ENCODE peak calls at places on chromosome 16, in five cellular contexts. A, R, T, D and Y are unnamed samples. For H4K20me1 and H3K36me3, the result is how much of the 10 kb centered on the place peaks cover.

GRCh38 chr16:9091867-9092281 is 430 bp downstream of the HAPSTR1 start:
- DNase-seq in A (no peak), R (no peak), T (peak), D (no peak), Y (peak)

GRCh38 chr16:54965464-54965863 is 34.8 kb downstream of the IRX5 start:
- DNase-seq in A (no peak), R (no peak), T (no peak), D (no peak), Y (no peak)

GRCh38 chr16:89697616-89698331 is 3.7 kb downstream of the SPATA2L start:
- DNase-seq in A (no peak), R (no peak), T (no peak), D (no peak), Y (no peak)

GRCh38 chr16:56478228-56479049 is 27.1 kb downstream of the OGFOD1 start:
- DNase-seq in A (no peak), R (peak), T (no peak), D (no peak), Y (no peak)

GRCh38 chr16:73382921-73383594 is 335.1 kb upstream of the ZFHX3 start:
- DNase-seq in A (no peak), R (no peak), T (no peak), D (no peak), Y (no peak)

GRCh38 chr16:70735141-70735979 is 49.5 kb upstream of the MTSS2 start:
- DNase-seq in A (no peak), R (peak), T (peak), D (no peak), Y (no peak)

GRCh38 chr16:30924086-30924714 is 828 bp downstream of the FBXL19 start:
- DNase-seq in A (no peak), R (no peak), T (peak), D (no peak), Y (no peak)

GRCh38 chr16:82753821-82754220 is 127.1 kb downstream of the CDH13 start:
- DNase-seq in A (peak), R (no peak), T (peak), D (no peak), Y (no peak)

GRCh38 chr16:79560923-79561322 is 39.6 kb downstream of the MAF start:
- DNase-seq in A (no peak), R (no peak), T (no peak), D (no peak), Y (no peak)

GRCh38 chr16:75236736-75237397 is 14.6 kb downstream of the BCAR1 start:
- DNase-seq in A (no peak), R (no peak), T (no peak), D (no peak), Y (no peak)

GRCh38 chr16:88063201-88063773 is 112.1 kb downstream of the BANP start:
- DNase-seq in A (no peak), R (peak), T (peak), D (peak), Y (no peak)

GRCh38 chr16:73794936-73795335 is 501.7 kb upstream of the PSMD7 start:
- DNase-seq in A (no peak), R (peak), T (no peak), D (no peak), Y (no peak)

GRCh38 chr16:81609323-81609892 is 164.8 kb downstream of the CMIP start:
- DNase-seq in A (no peak), R (no peak), T (peak), D (no peak), Y (no peak)
- H4K20me1 ChIP-seq in A (under half), R (under half), T (under half), D (under half), Y (under half)

GRCh38 chr16:57565461-57565860 is 23.0 kb downstream of the ADGRG5 start:
- DNase-seq in A (no peak), R (no peak), T (no peak), D (no peak), Y (no peak)
- TF ChIP-seq EZH2 in A (no peak), R (no peak), T (no peak), D (no peak), Y (no peak)

DNA sequence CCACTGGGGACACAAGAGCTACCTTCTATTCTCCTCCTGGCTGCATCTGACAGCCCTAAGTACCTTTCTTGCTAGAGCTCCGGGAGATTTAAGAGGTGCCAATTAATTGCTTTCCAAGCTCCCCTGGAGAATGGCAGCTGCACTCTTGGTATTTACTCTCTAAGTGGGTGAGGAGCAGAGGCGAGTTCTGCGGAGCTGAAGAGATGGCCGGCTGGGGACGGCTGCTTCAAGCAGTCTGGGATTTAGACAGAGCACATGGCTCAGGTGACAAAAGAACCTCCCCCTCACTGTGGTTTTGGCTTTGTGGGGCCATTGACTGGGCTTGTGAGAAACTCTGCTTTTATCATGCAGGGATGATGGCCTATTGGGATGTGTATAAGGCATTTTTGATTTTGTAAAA is 239.3 kb upstream of the EEF2KMT start:
- DNase-seq in A (no peak), R (no peak), T (no peak), D (no peak), Y (no peak)
- H3K36me3 ChIP-seq in A (under half), R (under half), T (under half), D (under half), Y (under half)

DNA sequence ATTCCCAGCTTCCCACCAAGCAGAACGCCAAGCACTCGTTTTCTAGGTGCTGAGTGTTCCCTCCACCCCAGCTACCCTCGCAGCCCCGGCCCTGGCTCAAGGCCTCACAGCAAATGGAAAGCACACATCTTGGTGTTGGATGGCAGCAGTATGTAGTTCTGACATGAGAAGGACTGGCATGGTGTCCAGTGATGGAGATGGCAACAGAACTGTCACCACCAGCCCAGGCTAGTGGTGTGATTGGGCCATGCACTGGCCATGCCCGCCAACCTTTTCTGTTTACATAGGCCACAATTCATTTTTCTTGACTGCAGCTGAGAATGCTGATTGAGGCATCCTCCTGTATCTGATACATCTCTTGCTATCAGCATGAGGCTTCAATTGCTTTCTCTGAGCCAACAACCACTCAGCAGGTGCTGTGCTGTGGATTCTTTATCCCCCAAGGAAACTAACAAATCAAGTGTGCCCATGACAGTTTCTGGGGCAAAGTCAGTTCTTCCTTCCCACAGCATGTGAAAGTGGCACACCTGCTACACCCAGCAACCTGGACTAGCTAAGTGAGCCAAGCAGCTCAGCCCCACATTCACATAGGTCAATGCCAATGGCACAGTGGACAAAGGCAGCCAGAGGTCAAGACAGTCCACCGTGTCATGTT is 3.8 kb downstream of the SLC12A4 start:
- DNase-seq in A (no peak), R (no peak), T (no peak), D (no peak), Y (no peak)
- H4K20me1 ChIP-seq in A (under half), R (under half), T (under half), D (under half), Y (under half)

GRCh38 chr16:67666538-67667433 is at the start of the genes C16orf86 and ENKD1:
- DNase-seq in A (peak), R (peak), T (peak), D (peak), Y (peak)
- TF ChIP-seq EZH2 in A (no peak), R (no peak), T (no peak), D (no peak), Y (no peak)

DNA sequence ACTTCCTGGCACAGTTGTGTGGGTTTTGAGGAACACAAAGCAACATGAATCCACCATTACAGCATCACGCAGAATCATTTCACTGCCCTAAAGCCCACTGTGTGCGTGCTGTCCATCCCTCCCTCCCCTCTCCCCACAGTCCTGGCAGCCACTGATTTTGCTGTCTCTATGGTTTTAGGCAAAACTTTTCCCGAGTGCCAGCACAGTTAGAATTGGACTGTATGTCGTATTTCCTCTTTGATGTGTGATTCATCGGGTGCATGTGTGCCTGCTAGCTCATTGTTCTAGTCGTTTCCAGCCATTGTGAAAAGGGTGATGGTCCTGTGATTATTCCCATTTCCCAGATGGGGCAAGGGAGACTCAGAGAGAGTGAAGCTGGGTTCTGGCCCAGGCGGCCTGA is 12.7 kb downstream of the KLHL36 start:
- DNase-seq in A (no peak), R (no peak), T (peak), D (no peak), Y (no peak)
- H3K36me3 ChIP-seq in A (under half), R (under half), T (under half), D (under half), Y (under half)

GRCh38 chr16:2969545-2970521 is 685 bp downstream of the PAQR4 start:
- DNase-seq in A (peak), R (peak), T (peak), D (no peak), Y (peak)
- H4K20me1 ChIP-seq in A (under half), R (under half), T (under half), D (under half), Y (under half)

DNA sequence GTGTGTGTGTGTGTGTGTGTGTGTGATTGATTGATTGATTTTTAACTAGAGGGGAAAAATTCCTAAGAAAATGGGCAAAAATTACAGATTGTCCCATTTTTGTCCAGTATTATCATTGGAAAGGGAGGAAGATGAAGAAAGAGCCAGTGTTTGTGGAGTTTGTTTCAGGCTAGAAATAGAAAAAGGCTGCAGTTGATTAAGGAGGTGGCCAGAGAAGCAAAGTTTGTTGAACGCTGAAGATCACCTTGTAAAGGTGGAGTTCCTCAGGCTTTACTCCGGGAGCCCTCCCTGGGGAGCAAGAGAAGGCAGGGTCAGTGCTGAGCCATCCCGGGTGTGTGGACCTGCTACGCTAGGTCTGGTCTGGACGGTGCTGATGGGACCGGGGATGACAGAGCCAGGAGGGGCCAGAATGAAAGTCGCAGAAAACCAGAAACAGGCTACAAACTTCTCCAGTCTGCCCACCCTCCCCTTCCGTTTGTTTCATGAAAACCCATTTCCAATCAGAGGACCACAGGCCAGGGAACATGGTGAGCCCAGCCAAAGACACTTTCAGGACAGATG is 222.6 kb upstream of the FOXF1 start:
- DNase-seq in A (no peak), R (no peak), T (no peak), D (no peak), Y (no peak)
- TF ChIP-seq EZH2 in A (no peak), R (peak), T (peak), D (no peak), Y (no peak)

DNA sequence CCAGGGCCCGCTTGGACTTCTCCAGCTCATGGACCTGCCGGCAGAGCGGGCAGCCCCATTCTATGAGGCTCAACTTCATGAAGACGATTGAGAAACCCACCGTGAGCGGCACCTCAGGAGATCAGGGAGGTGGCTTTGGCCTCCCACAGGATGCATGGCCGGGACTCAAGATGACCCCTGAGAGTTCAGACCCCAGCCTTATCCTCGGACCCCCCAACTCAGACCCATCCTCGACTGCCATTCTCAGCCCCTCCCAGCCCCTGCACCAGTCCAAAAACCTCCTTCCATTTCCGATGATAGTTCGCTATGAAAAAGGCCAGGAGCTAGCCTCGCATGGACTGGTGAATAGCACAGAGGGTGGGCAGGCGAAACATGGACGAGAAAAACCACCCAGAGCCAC is 71.0 kb downstream of the NDE1 start:
- DNase-seq in A (no peak), R (no peak), T (no peak), D (no peak), Y (no peak)
- H3K36me3 ChIP-seq in A (under half), R (under half), T (under half), D (under half), Y (under half)